ENCODE peak calls at places on chromosomes 5 and 9, in seven cellular contexts. W is left ventricle myocardium inferior; K is spleen; D is CD4-positive, alpha-beta T cell; E is PC-9; G is body of pancreas; O is AG04450. H is an unnamed sample.
A peak's percentile ranks its signal among the peaks of the same experiment; 100 is the strongest.

GRCh38 chr9:110777201-110777842 is 108.7 kb downstream of the MUSK start:
- DNase-seq in O (no peak), D (no peak), K (no peak), E (no peak), W (no peak), G (peak; percentile 10), H (no peak)

GRCh38 chr9:16406536-16407225 is 463.8 kb downstream of the BNC2 start:
- DNase-seq in G (no peak), D (no peak), O (no peak), K (no peak), E (no peak), W (no peak), H (no peak)

GRCh38 chr9:97473717-97474116 is 27.7 kb upstream of the TMOD1 start:
- DNase-seq in E (no peak), O (no peak), G (no peak), D (no peak), W (no peak), K (no peak), H (no peak)

GRCh38 chr5:40497573-40497972 is 182.1 kb upstream of the PTGER4 start:
- DNase-seq in G (no peak), O (no peak), D (no peak), E (no peak), K (no peak), W (no peak), H (no peak)

GRCh38 chr5:14364576-14365472 is 216.8 kb upstream of the OTULINL start:
- DNase-seq in K (no peak), O (no peak), G (peak; percentile 64), D (no peak), E (peak; percentile 53), W (no peak), H (peak; percentile 36)

GRCh38 chr9:2132484-2133082 is 117.4 kb downstream of the SMARCA2 start:
- DNase-seq in D (no peak), K (no peak), E (no peak), W (no peak), G (no peak), O (no peak), H (no peak)

GRCh38 chr9:34197756-34198711 is 19.2 kb downstream of the UBAP1 start:
- DNase-seq in E (peak; percentile 7), O (no peak), D (no peak), K (peak; percentile 24), G (peak; percentile 19), W (no peak), H (no peak)

GRCh38 chr5:125148706-125149105 is 402.3 kb upstream of the ZNF608 start:
- DNase-seq in G (no peak), W (no peak), O (no peak), K (no peak), D (no peak), E (no peak), H (no peak)

GRCh38 chr9:104864675-104865104 is 63.3 kb downstream of the ABCA1 start:
- DNase-seq in G (no peak), K (no peak), O (peak; percentile 88), E (no peak), D (no peak), W (no peak), H (no peak)

GRCh38 chr9:20634895-20635294 is 12.6 kb upstream of the MLLT3 start:
- DNase-seq in G (no peak), E (no peak), O (no peak), K (no peak), D (no peak), W (no peak), H (no peak)

GRCh38 chr9:6549106-6549505 is 96.4 kb downstream of the GLDC start:
- DNase-seq in E (no peak), D (no peak), W (no peak), O (no peak), G (no peak), K (no peak), H (no peak)

GRCh38 chr5:64775288-64775687 is 6.6 kb downstream of the CWC27 start:
- DNase-seq in D (no peak), O (no peak), E (no peak), G (no peak), K (no peak), W (no peak), H (no peak)

GRCh38 chr5:10689391-10690081 is 71.5 kb downstream of the DAP start:
- DNase-seq in E (peak; percentile 47), K (no peak), W (no peak), D (no peak), G (no peak), O (no peak), H (no peak)

GRCh38 chr9:83714316-83714715 is 6.6 kb upstream of the UBQLN1 start:
- DNase-seq in O (no peak), K (no peak), E (no peak), W (no peak), G (no peak), D (no peak), H (no peak)

GRCh38 chr9:76876098-76876497 is 29.8 kb downstream of the PRUNE2 start:
- DNase-seq in G (no peak), E (no peak), D (no peak), K (no peak), O (no peak), W (no peak), H (no peak)

GRCh38 chr5:150138551-150139265 is 16.9 kb downstream of the PDGFRB start:
- DNase-seq in D (no peak), E (peak; percentile 11), O (peak; percentile 90), W (peak; percentile 56), K (no peak), G (peak; percentile 45), H (no peak)

GRCh38 chr9:132040808-132041207 is 38.9 kb downstream of the MED27 start:
- DNase-seq in E (no peak), G (no peak), D (no peak), K (no peak), O (no peak), W (no peak), H (no peak)

GRCh38 chr5:76813982-76814562 is 4.8 kb upstream of the F2RL1 start:
- DNase-seq in E (peak; percentile 45), W (no peak), D (no peak), G (no peak), K (no peak), O (peak; percentile 59), H (no peak)

DNA sequence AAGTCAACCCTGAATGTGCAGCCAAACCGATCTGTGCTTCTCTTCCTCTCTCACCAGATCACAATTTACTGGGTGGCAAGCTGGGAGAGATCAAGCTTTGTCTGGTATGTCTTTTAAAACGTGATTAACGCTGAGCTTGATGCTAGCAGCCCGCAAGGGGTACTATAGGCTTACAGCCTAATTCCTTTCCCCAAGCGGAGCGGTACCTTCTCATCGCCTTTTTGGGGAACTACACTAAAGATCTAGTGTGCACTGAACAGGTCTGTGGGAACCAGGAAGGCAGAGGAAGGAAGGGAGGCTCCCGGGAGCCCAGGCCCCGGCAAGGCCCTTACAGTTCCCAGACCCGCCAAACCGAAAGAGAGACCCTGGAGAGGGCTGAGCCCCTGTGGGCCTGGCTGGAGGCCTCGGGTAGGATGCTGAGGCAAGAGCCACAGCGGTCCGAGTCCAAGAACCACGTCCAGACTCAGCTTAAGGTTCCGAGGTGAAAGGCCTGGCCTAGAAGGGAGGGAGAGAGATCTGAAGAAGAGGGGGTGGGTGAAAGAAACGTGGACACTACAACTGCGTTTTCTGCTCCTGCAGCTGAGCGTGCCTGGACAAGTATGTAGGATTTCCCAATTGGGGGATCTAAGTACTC is 2.7 kb downstream of the NR2F1-AS1 start:
- DNase-seq in K (no peak), O (no peak), D (no peak), E (no peak), W (no peak), G (no peak), H (no peak)
- H3K27me3 ChIP-seq in K (peaks cover 97% of the 10 kb centered on the region), O (no peaks in the 10 kb centered on the region), D (peaks cover 97% of the 10 kb centered on the region), E (no peaks in the 10 kb centered on the region), W (peaks cover 97% of the 10 kb centered on the region), G (no peaks in the 10 kb centered on the region), H (peaks cover 61% of the 10 kb centered on the region)

DNA sequence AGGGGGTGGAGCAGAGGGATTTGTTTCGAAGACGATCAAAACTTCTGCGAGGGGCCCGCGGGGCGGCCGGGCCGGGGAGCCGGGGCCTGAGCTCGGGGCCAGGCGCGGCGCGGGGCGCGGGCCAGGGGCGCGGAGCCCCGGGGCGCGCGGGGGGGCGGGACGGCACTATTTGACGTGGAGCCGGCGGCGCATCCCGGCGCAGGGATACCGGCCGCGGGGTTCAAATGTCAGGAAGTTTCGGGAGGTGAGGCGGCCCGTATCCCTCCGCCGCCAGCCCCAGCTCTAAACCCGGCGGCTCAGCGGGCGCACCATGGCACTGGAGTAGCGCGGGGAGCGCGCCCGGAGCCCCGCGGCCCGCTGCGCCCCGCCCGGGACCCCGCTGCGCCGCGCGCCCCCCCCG is at the start of gene LMX1B:
- DNase-seq in O (no peak), D (no peak), W (peak; percentile 72), K (no peak), G (peak; percentile 37), E (no peak), H (no peak)
- H3K27me3 ChIP-seq in O (peaks cover 80% of the 10 kb centered on the region), D (peaks cover 86% of the 10 kb centered on the region), W (peaks cover 95% of the 10 kb centered on the region), K (peaks cover 100% of the 10 kb centered on the region), G (no peaks in the 10 kb centered on the region), E (peaks cover 41% of the 10 kb centered on the region), H (peaks cover 90% of the 10 kb centered on the region)

GRCh38 chr9:29212590-29213373 is 1639.5 kb upstream of the C9orf72 start:
- DNase-seq in D (no peak), W (no peak), K (no peak), O (no peak), G (peak; percentile 21), E (peak; percentile 16), H (no peak)

GRCh38 chr9:29213374-29214161 is 1640.3 kb upstream of the C9orf72 start:
- DNase-seq in K (no peak), O (no peak), D (no peak), E (peak; percentile 3), G (no peak), W (no peak), H (no peak)

GRCh38 chr9:29209748-29210276 is 1636.5 kb upstream of the C9orf72 start:
- DNase-seq in G (no peak), D (no peak), K (no peak), O (no peak), E (no peak), W (no peak), H (no peak)

GRCh38 chr9:29211003-29211584 is 1637.8 kb upstream of the C9orf72 start:
- DNase-seq in D (no peak), E (no peak), G (no peak), O (no peak), K (no peak), W (no peak), H (no peak)

GRCh38 chr9:29211681-29212589 is 1638.7 kb upstream of the C9orf72 start:
- DNase-seq in G (peak; percentile 37), E (peak; percentile 57), O (no peak), K (no peak), D (no peak), W (no peak), H (peak; percentile 20)
- H3K27me3 ChIP-seq in G (no peaks in the 10 kb centered on the region), E (peaks cover 22% of the 10 kb centered on the region), O (peaks cover 18% of the 10 kb centered on the region), K (peaks cover 76% of the 10 kb centered on the region), D (peaks cover 50% of the 10 kb centered on the region), W (peaks cover 81% of the 10 kb centered on the region), H (peaks cover 41% of the 10 kb centered on the region)

GRCh38 chr9:91560301-91560700 is 136.7 kb upstream of the NFIL3 start:
- DNase-seq in W (no peak), G (no peak), E (no peak), K (no peak), D (no peak), O (no peak), H (no peak)
- H3K27me3 ChIP-seq in W (no peaks in the 10 kb centered on the region), G (no peaks in the 10 kb centered on the region), E (no peaks in the 10 kb centered on the region), K (peaks cover 5% of the 10 kb centered on the region), D (no peaks in the 10 kb centered on the region), O (no peaks in the 10 kb centered on the region), H (no peaks in the 10 kb centered on the region)

GRCh38 chr5:2753452-2754409 is 2.3 kb upstream of the IRX2 start:
- DNase-seq in K (no peak), G (no peak), D (no peak), O (no peak), E (no peak), W (no peak), H (no peak)
- H3K27me3 ChIP-seq in K (peaks cover 99% of the 10 kb centered on the region), G (no peaks in the 10 kb centered on the region), D (peaks cover 79% of the 10 kb centered on the region), O (peaks cover 58% of the 10 kb centered on the region), E (no peaks in the 10 kb centered on the region), W (peaks cover 98% of the 10 kb centered on the region), H (peaks cover 85% of the 10 kb centered on the region)

H was measured in colonic mucosa.